ENCODE peak calls at places on chromosomes 2 and 18, in four cellular contexts. I is left cardiac atrium, V is nephron progenitor cell, K is AG08396. U is an unnamed sample.

GRCh38 chr2:65746919-65747678 is 314.7 kb upstream of the SPRED2 start:
- DNase-seq in K (no peak), I (no peak), V (peak; percentile 9), U (no peak)

GRCh38 chr2:48531141-48531648 is 1.2 kb downstream of the STON1 start:
- DNase-seq in V (peak; percentile 22), K (peak; percentile 78), I (no peak), U (peak; percentile 33)

GRCh38 chr2:42951263-42951938 is 159.0 kb upstream of the HAAO start:
- DNase-seq in K (no peak), I (no peak), V (no peak), U (no peak)

GRCh38 chr2:134460583-134460998 is 206.7 kb downstream of the MGAT5 start:
- DNase-seq in I (peak; percentile 60), V (peak; percentile 63), K (peak; percentile 65), U (peak; percentile 34)

GRCh38 chr2:48508461-48509124 is 21.4 kb upstream of the STON1 start:
- DNase-seq in V (no peak), I (no peak), K (peak; percentile 64), U (no peak)

GRCh38 chr2:225566798-225567197 is 167.3 kb downstream of the NYAP2 start:
- DNase-seq in I (no peak), K (no peak), V (no peak), U (no peak)

GRCh38 chr2:164810843-164811242 is 30.8 kb downstream of the COBLL1 start:
- DNase-seq in K (no peak), V (no peak), I (no peak), U (no peak)

GRCh38 chr18:48752478-48752877 is 198.3 kb downstream of the SMAD7 start:
- DNase-seq in V (no peak), I (no peak), K (no peak), U (no peak)

GRCh38 chr18:79769698-79770500 is 27.8 kb upstream of the KCNG2 start:
- DNase-seq in K (no peak), I (no peak), V (no peak), U (no peak)

GRCh38 chr2:215749092-215749957 is 264.0 kb downstream of the MREG start:
- DNase-seq in V (no peak), I (peak; percentile 76), K (peak; percentile 65), U (no peak)

GRCh38 chr2:200156140-200156858 is 150.2 kb upstream of the SPATS2L start:
- DNase-seq in I (peak; percentile 34), V (no peak), K (peak; percentile 72), U (no peak)

GRCh38 chr18:22176622-22177495 is 7.5 kb downstream of the GATA6 start:
- DNase-seq in V (peak; percentile 47), I (peak; percentile 58), K (no peak), U (peak; percentile 50)

GRCh38 chr18:30501594-30501993 is 540.9 kb downstream of the DSC3 start:
- DNase-seq in I (no peak), V (no peak), K (no peak), U (no peak)

GRCh38 chr2:195675783-195676427 is 18.9 kb downstream of the SLC39A10 start:
- DNase-seq in V (no peak), I (no peak), K (no peak), U (no peak)

GRCh38 chr2:35114765-35115164 is 1240.8 kb upstream of the CRIM1 start:
- DNase-seq in V (no peak), K (no peak), I (no peak), U (no peak)

GRCh38 chr2:234003972-234004617 is 46.4 kb upstream of the SPP2 start:
- DNase-seq in V (no peak), K (peak; percentile 82), I (no peak), U (no peak)

GRCh38 chr2:98822301-98823164 is 91.6 kb upstream of the MGAT4A start:
- DNase-seq in K (no peak), I (peak; percentile 78), V (peak; percentile 76), U (no peak)

U was measured in colonic mucosa.